ENCODE peak calls at places on chromosomes 1 and 21, in nine cellular contexts. One of them, this sample, is unnamed.

GRCh38 chr1:60950431-60951068 is 131.8 kb upstream of the NFIA start:
- DNase-seq in neural crest cell: no peak
- DNase-seq in mucosa of descending colon: no peak
- DNase-seq in heart right ventricle: no peak
- DNase-seq in Calu3: no peak
- DNase-seq in esophagus squamous epithelium: no peak
- DNase-seq in CD8-positive, alpha-beta T cell: no peak
- DNase-seq in cardiac fibroblast: no peak
- DNase-seq in right lobe of liver: no peak
- DNase-seq in this sample: no peak

GRCh38 chr1:203678943-203679661 is 52.5 kb downstream of the ATP2B4 start:
- DNase-seq in mucosa of descending colon: no peak
- DNase-seq in CD8-positive, alpha-beta T cell: no peak
- DNase-seq in right lobe of liver: no peak
- DNase-seq in cardiac fibroblast: no peak
- DNase-seq in neural crest cell: no peak
- DNase-seq in esophagus squamous epithelium: no peak
- DNase-seq in Calu3: no peak
- DNase-seq in heart right ventricle: no peak
- DNase-seq in this sample: no peak

GRCh38 chr1:90721210-90722194 is 4.4 kb upstream of the BARHL2 start:
- DNase-seq in right lobe of liver: peak; percentile 57
- DNase-seq in Calu3: peak; percentile 71
- DNase-seq in CD8-positive, alpha-beta T cell: peak; percentile 49
- DNase-seq in mucosa of descending colon: peak; percentile 84
- DNase-seq in neural crest cell: peak; percentile 71
- DNase-seq in heart right ventricle: no peak
- DNase-seq in esophagus squamous epithelium: no peak
- DNase-seq in cardiac fibroblast: peak; percentile 66
- DNase-seq in this sample: no peak

GRCh38 chr1:27536767-27537166 is 46.8 kb upstream of the WASF2 start:
- DNase-seq in neural crest cell: no peak
- DNase-seq in CD8-positive, alpha-beta T cell: no peak
- DNase-seq in esophagus squamous epithelium: no peak
- DNase-seq in Calu3: no peak
- DNase-seq in heart right ventricle: peak; percentile 71
- DNase-seq in cardiac fibroblast: peak; percentile 51
- DNase-seq in mucosa of descending colon: no peak
- DNase-seq in right lobe of liver: no peak
- DNase-seq in this sample: no peak

GRCh38 chr1:180353930-180354329 is 123.9 kb downstream of the LHX4 start:
- DNase-seq in Calu3: no peak
- DNase-seq in neural crest cell: peak; percentile 2
- DNase-seq in esophagus squamous epithelium: no peak
- DNase-seq in mucosa of descending colon: no peak
- DNase-seq in right lobe of liver: no peak
- DNase-seq in cardiac fibroblast: no peak
- DNase-seq in heart right ventricle: no peak
- DNase-seq in CD8-positive, alpha-beta T cell: no peak
- DNase-seq in this sample: no peak

GRCh38 chr1:182394055-182394775 is 2.6 kb upstream of the GLUL start:
- DNase-seq in Calu3: no peak
- DNase-seq in right lobe of liver: no peak
- DNase-seq in CD8-positive, alpha-beta T cell: no peak
- DNase-seq in esophagus squamous epithelium: no peak
- DNase-seq in mucosa of descending colon: no peak
- DNase-seq in neural crest cell: no peak
- DNase-seq in heart right ventricle: no peak
- DNase-seq in cardiac fibroblast: no peak
- DNase-seq in this sample: no peak

GRCh38 chr1:109025691-109026090 is 16.2 kb downstream of the WDR47 start:
- DNase-seq in Calu3: no peak
- DNase-seq in esophagus squamous epithelium: no peak
- DNase-seq in right lobe of liver: no peak
- DNase-seq in cardiac fibroblast: peak; percentile 8
- DNase-seq in heart right ventricle: no peak
- DNase-seq in mucosa of descending colon: no peak
- DNase-seq in CD8-positive, alpha-beta T cell: no peak
- DNase-seq in neural crest cell: no peak
- DNase-seq in this sample: no peak

GRCh38 chr1:110309139-110309538 is 30.0 kb upstream of the RBM15 start:
- DNase-seq in esophagus squamous epithelium: no peak
- DNase-seq in Calu3: no peak
- DNase-seq in right lobe of liver: no peak
- DNase-seq in CD8-positive, alpha-beta T cell: no peak
- DNase-seq in cardiac fibroblast: peak; percentile 62
- DNase-seq in neural crest cell: no peak
- DNase-seq in heart right ventricle: no peak
- DNase-seq in mucosa of descending colon: no peak
- DNase-seq in this sample: no peak

GRCh38 chr1:85134583-85135455 is 66.0 kb downstream of the SYDE2 start:
- DNase-seq in right lobe of liver: peak; percentile 29
- DNase-seq in CD8-positive, alpha-beta T cell: no peak
- DNase-seq in esophagus squamous epithelium: no peak
- DNase-seq in heart right ventricle: no peak
- DNase-seq in mucosa of descending colon: no peak
- DNase-seq in cardiac fibroblast: peak; percentile 63
- DNase-seq in neural crest cell: no peak
- DNase-seq in Calu3: no peak
- DNase-seq in this sample: no peak

GRCh38 chr1:64906447-64906846 is 59.9 kb downstream of the JAK1 start:
- DNase-seq in esophagus squamous epithelium: no peak
- DNase-seq in Calu3: no peak
- DNase-seq in cardiac fibroblast: no peak
- DNase-seq in neural crest cell: no peak
- DNase-seq in heart right ventricle: no peak
- DNase-seq in right lobe of liver: no peak
- DNase-seq in CD8-positive, alpha-beta T cell: no peak
- DNase-seq in mucosa of descending colon: no peak
- DNase-seq in this sample: no peak

GRCh38 chr21:16913010-16913409 is 599.8 kb upstream of the CXADR start:
- DNase-seq in esophagus squamous epithelium: no peak
- DNase-seq in Calu3: no peak
- DNase-seq in cardiac fibroblast: no peak
- DNase-seq in mucosa of descending colon: no peak
- DNase-seq in CD8-positive, alpha-beta T cell: no peak
- DNase-seq in neural crest cell: no peak
- DNase-seq in right lobe of liver: no peak
- DNase-seq in heart right ventricle: no peak
- DNase-seq in this sample: no peak

GRCh38 chr1:174157157-174157806 is 2.0 kb upstream of the RABGAP1L start:
- DNase-seq in mucosa of descending colon: no peak
- DNase-seq in CD8-positive, alpha-beta T cell: no peak
- DNase-seq in neural crest cell: no peak
- DNase-seq in esophagus squamous epithelium: no peak
- DNase-seq in heart right ventricle: no peak
- DNase-seq in right lobe of liver: no peak
- DNase-seq in Calu3: no peak
- DNase-seq in cardiac fibroblast: no peak
- DNase-seq in this sample: no peak

GRCh38 chr1:145979746-145980435 is 15.4 kb downstream of the POLR3GL start:
- DNase-seq in cardiac fibroblast: peak; percentile 61
- DNase-seq in CD8-positive, alpha-beta T cell: no peak
- DNase-seq in neural crest cell: no peak
- DNase-seq in esophagus squamous epithelium: no peak
- DNase-seq in heart right ventricle: no peak
- DNase-seq in right lobe of liver: no peak
- DNase-seq in Calu3: no peak
- DNase-seq in mucosa of descending colon: no peak
- DNase-seq in this sample: no peak

DNA sequence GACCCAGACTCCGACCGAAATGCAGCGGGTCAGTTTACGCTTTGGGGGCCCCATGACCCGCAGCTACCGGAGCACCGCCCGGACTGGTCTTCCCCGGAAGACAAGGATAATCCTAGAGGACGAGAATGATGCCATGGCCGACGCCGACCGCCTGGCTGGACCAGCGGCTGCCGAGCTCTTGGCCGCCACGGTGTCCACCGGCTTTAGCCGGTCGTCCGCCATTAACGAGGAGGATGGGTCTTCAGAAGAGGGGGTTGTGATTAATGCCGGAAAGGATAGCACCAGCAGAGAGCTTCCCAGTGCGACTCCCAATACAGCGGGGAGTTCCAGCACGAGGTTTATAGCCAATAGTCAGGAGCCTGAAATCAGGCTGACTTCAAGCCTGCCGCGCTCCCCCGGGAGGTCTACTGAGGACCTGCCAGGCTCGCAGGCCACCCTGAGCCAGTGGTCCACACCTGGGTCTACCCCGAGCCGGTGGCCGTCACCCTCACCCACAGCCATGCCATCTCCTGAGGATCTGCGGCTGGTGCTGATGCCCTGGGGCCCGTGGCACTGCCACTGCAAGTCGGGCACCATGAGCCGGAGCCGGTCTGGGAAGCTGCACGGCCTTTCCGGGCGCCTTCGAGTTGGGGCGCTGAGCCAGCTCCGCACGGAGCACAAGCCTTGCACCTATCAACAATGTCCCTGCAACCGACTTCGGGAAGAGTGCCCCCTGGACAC is 534 bp downstream of the C1orf56 start:
- DNase-seq in heart right ventricle: peak; percentile 73
- DNase-seq in esophagus squamous epithelium: no peak
- DNase-seq in right lobe of liver: peak; percentile 79
- DNase-seq in CD8-positive, alpha-beta T cell: peak; percentile 83
- DNase-seq in Calu3: peak; percentile 79
- DNase-seq in neural crest cell: peak; percentile 64
- DNase-seq in mucosa of descending colon: peak; percentile 79
- DNase-seq in cardiac fibroblast: peak; percentile 72
- DNase-seq in this sample: peak; percentile 37
- TF ChIP-seq CTCF in heart right ventricle: no peak
- TF ChIP-seq CTCF in esophagus squamous epithelium: peak; percentile 41
- TF ChIP-seq CTCF in right lobe of liver: peak; percentile 45
- TF ChIP-seq CTCF in CD8-positive, alpha-beta T cell: peak; percentile 51
- TF ChIP-seq CTCF in Calu3: peak; percentile 71
- TF ChIP-seq CTCF in neural crest cell: peak; percentile 67
- TF ChIP-seq CTCF in mucosa of descending colon: peak; percentile 10
- TF ChIP-seq CTCF in cardiac fibroblast: peak; percentile 53
- TF ChIP-seq CTCF in this sample: peak; percentile 28

GRCh38 chr1:51058863-51059262 is 43.2 kb upstream of the C1orf185 start:
- DNase-seq in CD8-positive, alpha-beta T cell: no peak
- DNase-seq in heart right ventricle: no peak
- DNase-seq in esophagus squamous epithelium: no peak
- DNase-seq in cardiac fibroblast: peak; percentile 45
- DNase-seq in Calu3: peak; percentile 19
- DNase-seq in right lobe of liver: no peak
- DNase-seq in mucosa of descending colon: no peak
- DNase-seq in neural crest cell: no peak
- DNase-seq in this sample: no peak
- TF ChIP-seq CTCF in CD8-positive, alpha-beta T cell: no peak
- TF ChIP-seq CTCF in heart right ventricle: no peak
- TF ChIP-seq CTCF in esophagus squamous epithelium: no peak
- TF ChIP-seq CTCF in cardiac fibroblast: peak; percentile 48
- TF ChIP-seq CTCF in Calu3: peak; percentile 54
- TF ChIP-seq CTCF in right lobe of liver: peak; percentile 18
- TF ChIP-seq CTCF in mucosa of descending colon: peak; percentile 14
- TF ChIP-seq CTCF in neural crest cell: peak; percentile 48
- TF ChIP-seq CTCF in this sample: no peak

GRCh38 chr1:119188926-119189325 is 48.5 kb upstream of the WARS2 start:
- DNase-seq in cardiac fibroblast: peak; percentile 53
- DNase-seq in Calu3: no peak
- DNase-seq in neural crest cell: no peak
- DNase-seq in heart right ventricle: no peak
- DNase-seq in CD8-positive, alpha-beta T cell: no peak
- DNase-seq in esophagus squamous epithelium: no peak
- DNase-seq in right lobe of liver: no peak
- DNase-seq in mucosa of descending colon: no peak
- DNase-seq in this sample: no peak

GRCh38 chr1:119181236-119181635 is 40.8 kb upstream of the WARS2 start:
- DNase-seq in CD8-positive, alpha-beta T cell: no peak
- DNase-seq in Calu3: no peak
- DNase-seq in cardiac fibroblast: no peak
- DNase-seq in esophagus squamous epithelium: no peak
- DNase-seq in heart right ventricle: no peak
- DNase-seq in neural crest cell: no peak
- DNase-seq in right lobe of liver: no peak
- DNase-seq in mucosa of descending colon: no peak
- DNase-seq in this sample: no peak

GRCh38 chr1:119187416-119187815 is 47.0 kb upstream of the WARS2 start:
- DNase-seq in right lobe of liver: no peak
- DNase-seq in mucosa of descending colon: no peak
- DNase-seq in neural crest cell: no peak
- DNase-seq in esophagus squamous epithelium: no peak
- DNase-seq in cardiac fibroblast: peak; percentile 4
- DNase-seq in CD8-positive, alpha-beta T cell: no peak
- DNase-seq in heart right ventricle: no peak
- DNase-seq in Calu3: no peak
- DNase-seq in this sample: no peak

GRCh38 chr1:119186471-119186870 is 46.0 kb upstream of the WARS2 start:
- DNase-seq in heart right ventricle: no peak
- DNase-seq in CD8-positive, alpha-beta T cell: no peak
- DNase-seq in mucosa of descending colon: no peak
- DNase-seq in cardiac fibroblast: peak; percentile 8
- DNase-seq in Calu3: no peak
- DNase-seq in neural crest cell: no peak
- DNase-seq in right lobe of liver: no peak
- DNase-seq in esophagus squamous epithelium: no peak
- DNase-seq in this sample: no peak

DNA sequence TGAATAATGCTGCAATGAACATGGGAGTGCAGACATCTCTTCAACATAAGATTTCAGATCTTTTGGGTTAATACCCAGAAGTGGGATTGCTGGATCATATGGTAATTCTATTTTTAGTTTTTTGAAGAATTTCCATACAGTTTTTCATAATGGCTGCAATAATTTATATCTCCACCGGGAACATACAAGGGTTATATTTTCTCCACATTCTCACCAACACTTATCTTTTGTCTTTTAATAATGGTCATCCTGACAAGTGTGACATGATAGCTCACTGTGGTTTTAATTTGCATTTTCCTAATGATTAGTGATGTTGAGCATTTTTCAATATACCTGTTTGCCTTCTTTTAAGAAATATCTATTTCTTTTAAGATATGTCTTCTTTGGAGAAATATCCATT is 44.5 kb upstream of the WARS2 start:
- DNase-seq in right lobe of liver: no peak
- DNase-seq in CD8-positive, alpha-beta T cell: no peak
- DNase-seq in esophagus squamous epithelium: no peak
- DNase-seq in mucosa of descending colon: no peak
- DNase-seq in neural crest cell: no peak
- DNase-seq in cardiac fibroblast: no peak
- DNase-seq in Calu3: no peak
- DNase-seq in heart right ventricle: no peak
- DNase-seq in this sample: no peak
- TF ChIP-seq CTCF in right lobe of liver: no peak
- TF ChIP-seq CTCF in CD8-positive, alpha-beta T cell: no peak
- TF ChIP-seq CTCF in esophagus squamous epithelium: no peak
- TF ChIP-seq CTCF in mucosa of descending colon: no peak
- TF ChIP-seq CTCF in neural crest cell: peak; percentile 37
- TF ChIP-seq CTCF in cardiac fibroblast: no peak
- TF ChIP-seq CTCF in Calu3: no peak
- TF ChIP-seq CTCF in heart right ventricle: no peak
- TF ChIP-seq CTCF in this sample: no peak

DNA sequence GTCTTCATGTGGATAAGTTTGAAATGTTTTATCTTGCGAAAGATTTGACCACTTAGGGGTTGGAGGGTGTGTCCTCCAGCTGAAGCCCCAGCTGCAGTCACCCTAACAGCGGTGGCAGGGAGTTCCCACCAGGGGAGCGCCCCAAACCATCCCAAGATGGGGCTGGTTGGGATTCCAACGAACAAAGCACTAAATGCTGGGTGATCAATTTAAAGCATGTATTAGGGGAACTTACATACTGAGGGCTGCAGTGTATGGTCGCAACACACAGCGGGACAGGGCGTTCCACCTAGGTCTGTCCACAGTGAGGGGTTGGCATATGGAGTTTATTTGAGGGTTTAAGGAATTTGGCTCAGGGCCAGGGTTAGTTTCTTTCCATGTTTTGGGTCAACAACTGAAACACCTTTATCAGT is 26.3 kb downstream of the SLC37A1 start:
- DNase-seq in mucosa of descending colon: no peak
- DNase-seq in right lobe of liver: no peak
- DNase-seq in neural crest cell: no peak
- DNase-seq in heart right ventricle: no peak
- DNase-seq in esophagus squamous epithelium: no peak
- DNase-seq in Calu3: no peak
- DNase-seq in CD8-positive, alpha-beta T cell: no peak
- DNase-seq in cardiac fibroblast: no peak
- DNase-seq in this sample: no peak
- TF ChIP-seq CTCF in mucosa of descending colon: no peak
- TF ChIP-seq CTCF in right lobe of liver: no peak
- TF ChIP-seq CTCF in neural crest cell: no peak
- TF ChIP-seq CTCF in heart right ventricle: no peak
- TF ChIP-seq CTCF in esophagus squamous epithelium: no peak
- TF ChIP-seq CTCF in Calu3: no peak
- TF ChIP-seq CTCF in CD8-positive, alpha-beta T cell: no peak
- TF ChIP-seq CTCF in cardiac fibroblast: no peak
- TF ChIP-seq CTCF in this sample: no peak